ENCODE peak calls at places on chromosomes 2 and 18, in nine cellular contexts. X, V, S, L, G, N, Z, J and T are unnamed samples.

GRCh38 chr2:132804045-132804444 is 134.0 kb upstream of the LYPD1 start:
- DNase-seq in X (no peak), V (no peak), S (no peak), L (peak), G (peak), N (peak), Z (peak), J (no peak), T (no peak)

GRCh38 chr2:61272421-61273070 is 110.6 kb downstream of the C2orf74 start:
- DNase-seq in X (no peak), V (no peak), S (no peak), L (no peak), G (peak), N (no peak), Z (no peak), J (no peak), T (no peak)

GRCh38 chr2:20617892-20618467 is 32.9 kb downstream of the HS1BP3 start:
- DNase-seq in X (peak), V (no peak), S (peak), L (peak), G (peak), N (peak), Z (peak), J (peak), T (peak)

GRCh38 chr2:66555511-66556324 is 120.8 kb downstream of the MEIS1 start:
- DNase-seq in X (no peak), V (peak), S (no peak), L (no peak), G (no peak), N (no peak), Z (no peak), J (no peak), T (no peak)

GRCh38 chr2:18077724-18078123 is 199.3 kb downstream of the KCNS3 start:
- DNase-seq in X (no peak), V (no peak), S (no peak), L (no peak), G (peak), N (no peak), Z (peak), J (no peak), T (no peak)

GRCh38 chr2:12287220-12287751 is 429.4 kb upstream of the TRIB2 start:
- DNase-seq in X (no peak), V (no peak), S (no peak), L (no peak), G (no peak), N (no peak), Z (peak), J (no peak), T (no peak)

GRCh38 chr2:215723011-215723410 is 287.1 kb upstream of the FN1 start:
- DNase-seq in X (no peak), V (no peak), S (no peak), L (no peak), G (peak), N (no peak), Z (no peak), J (no peak), T (no peak)

GRCh38 chr2:118046628-118047210 is 32.8 kb upstream of the CCDC93 start:
- DNase-seq in X (no peak), V (peak), S (peak), L (no peak), G (peak), N (peak), Z (peak), J (no peak), T (no peak)

GRCh38 chr18:24060644-24061043 is 46.1 kb downstream of the TTC39C start:
- DNase-seq in X (no peak), V (no peak), S (no peak), L (no peak), G (peak), N (no peak), Z (no peak), J (no peak), T (no peak)

GRCh38 chr18:12021596-12021995 is 40.3 kb downstream of the IMPA2 start:
- DNase-seq in X (no peak), V (no peak), S (no peak), L (no peak), G (no peak), N (no peak), Z (no peak), J (no peak), T (no peak)

GRCh38 chr2:183859129-183859528 is 734.9 kb downstream of the NUP35 start:
- DNase-seq in X (no peak), V (no peak), S (no peak), L (no peak), G (no peak), N (no peak), Z (no peak), J (no peak), T (no peak)

GRCh38 chr2:180742809-180743208 is 237.6 kb upstream of the UBE2E3 start:
- DNase-seq in X (no peak), V (no peak), S (no peak), L (no peak), G (peak), N (peak), Z (peak), J (no peak), T (no peak)

GRCh38 chr2:8061219-8061618 is 620.6 kb upstream of the ID2 start:
- DNase-seq in X (no peak), V (no peak), S (no peak), L (no peak), G (no peak), N (no peak), Z (no peak), J (no peak), T (no peak)

GRCh38 chr2:196991061-196991460 is 64.6 kb upstream of the PGAP1 start:
- DNase-seq in X (no peak), V (no peak), S (no peak), L (no peak), G (no peak), N (no peak), Z (no peak), J (no peak), T (no peak)

GRCh38 chr2:134408386-134408785 is 154.5 kb downstream of the MGAT5 start:
- DNase-seq in X (no peak), V (no peak), S (no peak), L (no peak), G (peak), N (no peak), Z (peak), J (no peak), T (no peak)

GRCh38 chr2:116153729-116154128 is 1660.8 kb upstream of the DDX18 start:
- DNase-seq in X (no peak), V (no peak), S (no peak), L (no peak), G (no peak), N (no peak), Z (no peak), J (no peak), T (no peak)

GRCh38 chr2:120354467-120354866 is 8.5 kb downstream of the INHBB start:
- DNase-seq in X (no peak), V (no peak), S (no peak), L (peak), G (no peak), N (no peak), Z (no peak), J (no peak), T (no peak)

GRCh38 chr2:8522682-8523081 is 159.2 kb upstream of the ID2 start:
- DNase-seq in X (no peak), V (no peak), S (no peak), L (no peak), G (no peak), N (no peak), Z (no peak), J (no peak), T (no peak)

GRCh38 chr2:39135678-39136259 is 14.9 kb upstream of the SOS1 start:
- DNase-seq in X (no peak), V (no peak), S (no peak), L (no peak), G (no peak), N (no peak), Z (no peak), J (no peak), T (no peak)

GRCh38 chr2:109166811-109167210 is 37.8 kb downstream of the SH3RF3 start:
- DNase-seq in X (no peak), V (no peak), S (no peak), L (no peak), G (peak), N (no peak), Z (no peak), J (no peak), T (no peak)

GRCh38 chr2:158823838-158824237 is 28.7 kb downstream of the DAPL1 start:
- DNase-seq in X (no peak), V (no peak), S (no peak), L (no peak), G (no peak), N (no peak), Z (no peak), J (no peak), T (no peak)

GRCh38 chr2:19607400-19607799 is 249.0 kb upstream of the OSR1 start:
- DNase-seq in X (no peak), V (no peak), S (no peak), L (no peak), G (peak), N (no peak), Z (peak), J (no peak), T (no peak)

GRCh38 chr2:239889641-239890055 is 135.5 kb downstream of the NDUFA10 start:
- DNase-seq in X (no peak), V (no peak), S (no peak), L (peak), G (no peak), N (no peak), Z (no peak), J (no peak), T (no peak)

GRCh38 chr2:1910562-1911256 is 166.4 kb upstream of the PXDN start:
- DNase-seq in X (no peak), V (peak), S (no peak), L (peak), G (no peak), N (no peak), Z (no peak), J (no peak), T (peak)